ENCODE peak calls at places on chromosome 14, in six cellular contexts. Q is PC-3, W is AG04449, T is lower lobe of right lung, U is AG04450, I is fibroblast of lung. Y is an unnamed sample.

GRCh38 chr14:26531894-26532293 is 65.9 kb downstream of the NOVA1 start:
- DNase-seq in Q (peak; percentile 76), T (no peak), I (peak; percentile 86), W (no peak), U (no peak), Y (peak; percentile 82)

GRCh38 chr14:100747021-100747586 is 20.4 kb downstream of the DLK1 start:
- DNase-seq in W (peak; percentile 86), U (peak; percentile 68), Q (peak; percentile 95), I (peak; percentile 98), T (peak; percentile 64), Y (peak; percentile 88)

GRCh38 chr14:52902971-52903385 is 47.9 kb downstream of the FERMT2 start:
- DNase-seq in Q (peak; percentile 45), U (no peak), W (no peak), I (peak; percentile 64), T (no peak), Y (peak; percentile 77)

GRCh38 chr14:93219103-93219726 is 12.2 kb downstream of the UBR7 start:
- DNase-seq in Q (peak; percentile 74), I (peak; percentile 56), W (no peak), T (no peak), U (no peak), Y (peak; percentile 29)

GRCh38 chr14:92930737-92931602 is 8.0 kb downstream of the CHGA start:
- DNase-seq in Q (no peak), I (no peak), U (no peak), T (no peak), W (no peak), Y (peak; percentile 77)

GRCh38 chr14:51609987-51610283 is 41.8 kb upstream of the FRMD6 start:
- DNase-seq in I (peak; percentile 75), W (no peak), U (no peak), T (no peak), Q (no peak), Y (peak; percentile 53)

GRCh38 chr14:60170948-60171347 is 5.8 kb upstream of the DHRS7 start:
- DNase-seq in Q (no peak), T (no peak), U (no peak), I (no peak), W (no peak), Y (no peak)

GRCh38 chr14:70595443-70596185 is 4.8 kb downstream of the MED6 start:
- DNase-seq in Q (peak; percentile 45), W (no peak), U (no peak), T (no peak), I (peak; percentile 18), Y (peak; percentile 20)

GRCh38 chr14:100103261-100104005 is 38.2 kb downstream of the EVL start:
- DNase-seq in Q (no peak), T (no peak), W (no peak), I (no peak), U (no peak), Y (no peak)

GRCh38 chr14:72909163-72909562 is 15.3 kb upstream of the DPF3 start:
- DNase-seq in T (no peak), Q (no peak), I (no peak), W (no peak), U (no peak), Y (no peak)

GRCh38 chr14:88804035-88804434 is 11.3 kb upstream of the EML5 start:
- DNase-seq in T (no peak), W (no peak), I (no peak), Q (no peak), U (no peak), Y (no peak)

GRCh38 chr14:21096889-21097615 is 1.4 kb downstream of the ZNF219 start:
- DNase-seq in Q (no peak), W (no peak), I (no peak), T (no peak), U (no peak), Y (no peak)

GRCh38 chr14:92037989-92038388 is 1.9 kb downstream of the TRIP11 start:
- DNase-seq in U (no peak), W (no peak), T (no peak), Q (peak; percentile 6), I (peak; percentile 7), Y (peak; percentile 9)

GRCh38 chr14:59507063-59507751 is 22.9 kb downstream of the JKAMP start:
- DNase-seq in I (peak; percentile 30), Q (peak; percentile 95), W (no peak), T (no peak), U (peak; percentile 26), Y (peak; percentile 49)

GRCh38 chr14:92676031-92676430 is 72.4 kb downstream of the LGMN start:
- DNase-seq in W (no peak), T (peak; percentile 73), I (no peak), Q (peak; percentile 16), U (no peak), Y (no peak)

GRCh38 chr14:31263485-31264133 is 56.0 kb upstream of the HECTD1 start:
- DNase-seq in T (no peak), I (peak; percentile 100), U (peak; percentile 99), W (peak; percentile 100), Q (peak; percentile 97), Y (peak; percentile 100)

GRCh38 chr14:89954045-89955021 is at the start of gene EFCAB11:
- DNase-seq in T (peak; percentile 96), I (peak; percentile 99), U (peak; percentile 94), W (peak; percentile 80), Q (peak; percentile 99), Y (peak; percentile 99)
- TF ChIP-seq CTCF in T (no peak), I (peak; percentile 3), U (peak; percentile 15), W (no peak), Q (peak; percentile 40), Y (no peak)

GRCh38 chr14:86055512-86055911 is 525.6 kb downstream of the FLRT2 start:
- DNase-seq in T (no peak), Q (peak; percentile 11), I (peak; percentile 3), W (no peak), U (no peak), Y (peak; percentile 42)

GRCh38 chr14:86057018-86057667 is 527.2 kb downstream of the FLRT2 start:
- DNase-seq in U (no peak), I (peak; percentile 8), T (no peak), Q (peak; percentile 36), W (no peak), Y (no peak)

GRCh38 chr14:86050072-86050683 is 520.2 kb downstream of the FLRT2 start:
- DNase-seq in W (no peak), U (no peak), T (no peak), I (no peak), Q (no peak), Y (no peak)

DNA sequence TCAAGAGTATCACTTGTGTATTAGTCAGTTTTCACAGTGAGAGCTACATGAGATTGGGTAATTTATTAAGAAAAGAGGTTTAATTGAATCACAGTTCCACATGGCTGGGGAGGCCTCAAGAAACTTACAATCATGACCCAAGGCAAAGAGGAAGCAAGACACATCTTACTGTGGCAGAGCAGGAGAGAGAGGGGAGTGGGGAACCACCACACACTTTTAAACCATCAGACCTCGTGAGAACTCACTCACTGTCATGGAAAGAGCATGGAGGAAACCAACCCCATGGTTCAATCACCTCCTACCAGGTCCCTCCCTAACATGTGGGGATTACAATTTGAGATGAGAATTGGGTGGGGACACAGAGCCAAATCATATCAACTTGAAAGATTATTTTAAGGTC is 522.9 kb downstream of the FLRT2 start:
- DNase-seq in I (no peak), U (no peak), T (no peak), Q (no peak), W (no peak), Y (no peak)
- H3K4me3 ChIP-seq in I (no peak overlapping the region), U (no peak overlapping the region), T (no peak overlapping the region), Q (no peak overlapping the region), W (no peak overlapping the region), Y (no peak overlapping the region)

GRCh38 chr14:23916038-23916437 is 37.5 kb upstream of the DHRS4 start:
- DNase-seq in W (no peak), T (no peak), Q (no peak), U (no peak), I (no peak), Y (peak; percentile 19)

GRCh38 chr14:23910876-23911210 is 42.7 kb upstream of the DHRS4 start:
- DNase-seq in T (no peak), U (no peak), W (no peak), Q (no peak), I (no peak), Y (no peak)

GRCh38 chr14:23915559-23915958 is 38.0 kb upstream of the DHRS4 start:
- DNase-seq in W (no peak), I (no peak), T (no peak), Q (no peak), U (no peak), Y (no peak)

GRCh38 chr14:23910081-23910875 is 43.3 kb upstream of the DHRS4 start:
- DNase-seq in I (peak; percentile 23), T (no peak), U (peak; percentile 3), W (peak; percentile 33), Q (peak; percentile 79), Y (peak; percentile 35)
- TF ChIP-seq CTCF in I (peak; percentile 93), T (peak; percentile 72), U (peak; percentile 93), W (peak; percentile 80), Q (peak; percentile 80), Y (peak; percentile 85)

GRCh38 chr14:32710351-32711102 is 228.2 kb upstream of the NPAS3 start:
- DNase-seq in W (no peak), Q (no peak), I (peak; percentile 64), U (no peak), T (no peak), Y (peak; percentile 64)
- H3K4me3 ChIP-seq in W (no peak overlapping the region), Q (no peak overlapping the region), I (peak overlapping the region; percentile 14), U (peak overlapping the region; percentile 40), T (no peak overlapping the region), Y (no peak overlapping the region)

GRCh38 chr14:64841121-64841611 is 38.5 kb downstream of the SPTB start:
- DNase-seq in T (no peak), U (peak; percentile 26), I (peak; percentile 67), Q (peak; percentile 88), W (peak; percentile 34), Y (peak; percentile 74)
- TF ChIP-seq CTCF in T (no peak), U (peak; percentile 64), I (peak; percentile 11), Q (peak; percentile 86), W (peak; percentile 51), Y (peak; percentile 61)

Y was measured in foreskin fibroblast.